ENCODE peak calls at places on chromosome 17, in ten cellular contexts. P is tibial artery, G is cardiac muscle cell, M is SK-N-SH, Z is adipocyte, D is A549, B is GM23248, E is pancreas, R is Peyer's patch, S is neural progenitor cell. V is an unnamed sample.

GRCh38 chr17:32769846-32770245 is 107.1 kb downstream of the MYO1D start:
- DNase-seq in Z (no peak), E (no peak), R (no peak), M (no peak), B (no peak), G (peak), S (peak), D (peak), P (no peak), V (peak)

GRCh38 chr17:50308666-50309065 is 34.4 kb downstream of the TMEM92 start:
- DNase-seq in P (no peak), Z (no peak), R (no peak), S (no peak), D (no peak), M (no peak), G (no peak), E (no peak), B (peak), V (peak)

GRCh38 chr17:43033947-43034622 is 9.1 kb downstream of the RND2 start:
- DNase-seq in E (no peak), P (no peak), Z (no peak), D (no peak), G (peak), R (no peak), B (no peak), M (peak), S (peak), V (no peak)

GRCh38 chr17:67443931-67444597 is 67.0 kb downstream of the PITPNC1 start:
- DNase-seq in D (no peak), S (no peak), M (peak), Z (no peak), E (no peak), P (no peak), R (no peak), G (no peak), B (peak), V (peak)

GRCh38 chr17:50950002-50950877 is 84.1 kb upstream of the TOB1 start:
- DNase-seq in M (peak), S (peak), D (peak), Z (peak), P (peak), G (peak), E (peak), R (peak), B (peak), V (peak)

GRCh38 chr17:80474231-80474932 is 2.0 kb downstream of the NPTX1 start:
- DNase-seq in E (no peak), M (peak), Z (peak), B (peak), P (no peak), R (no peak), D (peak), G (no peak), S (peak), V (peak)

GRCh38 chr17:79182176-79183160 is 107.8 kb downstream of the ENGASE start:
- DNase-seq in D (no peak), G (no peak), B (no peak), E (no peak), Z (no peak), S (peak), R (no peak), M (no peak), P (no peak), V (no peak)

GRCh38 chr17:67606896-67607604 is 110.7 kb upstream of the NOL11 start:
- DNase-seq in S (no peak), E (peak), Z (no peak), B (no peak), D (no peak), R (peak), M (peak), P (no peak), G (no peak), V (peak)

GRCh38 chr17:81295678-81296381 is 723 bp upstream of the SLC38A10 start:
- DNase-seq in S (peak), G (no peak), Z (peak), E (peak), R (peak), B (peak), M (peak), D (peak), P (no peak), V (peak)

GRCh38 chr17:62032480-62032879 is 32.6 kb downstream of the MED13 start:
- DNase-seq in S (no peak), D (no peak), B (no peak), E (no peak), M (no peak), Z (no peak), P (no peak), G (no peak), R (no peak), V (no peak)

GRCh38 chr17:28925912-28926365 is 23.1 kb upstream of the DHRS13 start:
- DNase-seq in R (peak), P (no peak), B (peak), M (no peak), S (no peak), E (no peak), Z (peak), D (no peak), G (no peak), V (peak)
- H3K4me3 ChIP-seq in R (no peak), P (no peak), B (peak), M (no peak), S (no peak), E (no peak), Z (peak), D (no peak), G (no peak), V (no peak)

GRCh38 chr17:9086577-9086976 is 65.3 kb downstream of the NTN1 start:
- DNase-seq in G (no peak), Z (no peak), D (no peak), M (no peak), B (no peak), R (no peak), E (no peak), P (no peak), S (no peak), V (no peak)

GRCh38 chr17:9080296-9080914 is 59.1 kb downstream of the NTN1 start:
- DNase-seq in Z (no peak), S (no peak), D (no peak), B (no peak), G (no peak), M (no peak), R (peak), P (peak), E (no peak), V (no peak)

GRCh38 chr17:9079461-9080103 is 58.3 kb downstream of the NTN1 start:
- DNase-seq in B (no peak), G (no peak), M (no peak), S (no peak), Z (no peak), P (peak), D (no peak), R (no peak), E (no peak), V (no peak)

GRCh38 chr17:9080983-9081382 is 59.7 kb downstream of the NTN1 start:
- DNase-seq in Z (no peak), R (no peak), E (no peak), M (no peak), B (no peak), S (no peak), D (no peak), G (no peak), P (no peak), V (no peak)
- H3K4me3 ChIP-seq in Z (no peak), R (no peak), E (no peak), M (no peak), B (no peak), S (no peak), D (no peak), G (no peak), P (no peak), V (no peak)

GRCh38 chr17:13728751-13729150 is 127.0 kb upstream of the HS3ST3A1 start:
- DNase-seq in R (no peak), M (no peak), E (no peak), S (no peak), B (peak), P (no peak), D (no peak), Z (no peak), G (no peak), V (no peak)
- H3K4me3 ChIP-seq in R (no peak), M (no peak), E (no peak), S (no peak), B (peak), P (no peak), D (no peak), Z (no peak), G (no peak), V (no peak)

DNA sequence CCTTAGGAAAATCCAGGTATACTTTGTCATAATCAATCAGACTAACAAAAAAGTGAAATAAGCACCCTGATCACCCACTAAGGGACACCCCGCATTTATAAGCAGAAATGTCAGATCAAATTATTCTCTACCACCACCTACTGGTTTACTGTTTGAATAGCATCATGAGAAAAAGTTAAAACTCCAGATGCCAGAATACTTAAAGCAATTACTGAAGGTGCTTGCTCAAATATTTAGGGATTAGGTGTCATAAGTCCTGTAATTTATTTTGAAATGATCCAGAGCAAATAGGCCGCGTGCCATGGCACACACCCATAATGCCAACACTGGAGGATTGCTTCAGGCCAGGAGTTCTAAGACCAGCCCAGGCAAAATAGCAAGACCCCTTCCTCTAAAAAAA is 2.3 kb downstream of the TOP2A start:
- DNase-seq in G (peak), S (peak), E (no peak), Z (peak), D (peak), P (no peak), M (peak), B (peak), R (no peak), V (peak)
- H3K4me3 ChIP-seq in G (peak), S (peak), E (no peak), Z (peak), D (peak), P (no peak), M (peak), B (peak), R (no peak), V (no peak)

GRCh38 chr17:39627170-39627716 is 491 bp downstream of the PPP1R1B start:
- DNase-seq in P (no peak), R (no peak), D (no peak), M (peak), S (peak), B (no peak), E (no peak), Z (peak), G (no peak), V (no peak)
- H3K4me3 ChIP-seq in P (no peak), R (peak), D (peak), M (peak), S (peak), B (peak), E (peak), Z (peak), G (peak), V (no peak)

DNA sequence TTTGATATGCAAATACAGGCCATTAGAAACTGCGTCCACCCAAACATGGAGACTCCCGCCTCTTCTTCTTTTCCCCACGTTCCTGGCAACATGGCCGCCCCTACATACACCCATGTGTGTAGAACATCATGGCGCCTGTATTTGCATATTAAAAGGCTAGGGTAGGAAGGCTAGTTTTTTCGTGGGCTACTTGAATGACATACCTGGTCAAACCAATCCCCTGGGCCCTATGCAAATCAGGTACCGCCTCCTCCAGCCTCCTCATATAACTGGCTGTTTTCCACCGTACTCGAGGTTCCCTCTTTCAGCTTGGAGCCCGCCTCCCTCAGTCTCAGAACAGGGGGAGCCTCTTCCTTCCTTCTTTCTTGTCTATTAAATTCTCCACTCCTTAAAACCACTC is 840 bp upstream of the CD300LB start:
- DNase-seq in P (peak), B (no peak), G (no peak), E (peak), Z (no peak), D (no peak), M (no peak), S (no peak), R (peak), V (no peak)
- H3K4me3 ChIP-seq in P (no peak), B (no peak), G (no peak), E (no peak), Z (no peak), D (no peak), M (no peak), S (no peak), R (no peak), V (no peak)

GRCh38 chr17:65559802-65560627 is 1.4 kb downstream of the AXIN2 start:
- DNase-seq in E (peak), P (no peak), M (peak), D (no peak), G (peak), B (peak), Z (peak), S (peak), R (no peak), V (peak)

GRCh38 chr17:65558683-65559311 is 2.7 kb downstream of the AXIN2 start:
- DNase-seq in M (peak), P (no peak), Z (peak), S (peak), D (no peak), B (no peak), G (peak), E (no peak), R (no peak), V (no peak)

GRCh38 chr17:65560628-65561371 is 648 bp downstream of the AXIN2 start:
- DNase-seq in D (peak), R (peak), S (peak), E (peak), B (peak), Z (peak), M (peak), P (peak), G (peak), V (peak)

GRCh38 chr17:65558311-65558682 is 3.2 kb downstream of the AXIN2 start:
- DNase-seq in M (no peak), B (no peak), E (no peak), P (no peak), Z (no peak), R (no peak), G (no peak), D (no peak), S (no peak), V (no peak)

GRCh38 chr17:65559483-65559801 is 2.0 kb downstream of the AXIN2 start:
- DNase-seq in P (no peak), M (no peak), G (no peak), R (no peak), B (peak), E (no peak), D (no peak), Z (peak), S (peak), V (no peak)
- H3K4me3 ChIP-seq in P (peak), M (peak), G (peak), R (peak), B (peak), E (peak), D (peak), Z (peak), S (peak), V (peak)

GRCh38 chr17:27354051-27354490 is 60.2 kb downstream of the WSB1 start:
- DNase-seq in Z (no peak), S (no peak), D (no peak), B (no peak), P (no peak), R (no peak), G (no peak), E (no peak), M (no peak), V (no peak)
- H3K4me3 ChIP-seq in Z (peak), S (peak), D (peak), B (peak), P (peak), R (peak), G (peak), E (peak), M (peak), V (peak)

GRCh38 chr17:9401434-9401833 is 174.2 kb downstream of the STX8 start:
- DNase-seq in S (no peak), E (no peak), G (peak), Z (peak), D (peak), B (peak), R (no peak), M (no peak), P (no peak), V (peak)

GRCh38 chr17:9402590-9403199 is 172.9 kb downstream of the STX8 start:
- DNase-seq in E (no peak), R (peak), Z (peak), P (no peak), M (peak), G (peak), D (peak), B (peak), S (peak), V (peak)

GRCh38 chr17:9408381-9408780 is 167.2 kb downstream of the STX8 start:
- DNase-seq in S (no peak), D (no peak), Z (no peak), B (peak), E (no peak), G (no peak), R (no peak), P (no peak), M (no peak), V (no peak)

GRCh38 chr17:9406046-9406631 is 169.5 kb downstream of the STX8 start:
- DNase-seq in D (no peak), S (no peak), M (no peak), B (peak), R (no peak), Z (no peak), P (no peak), E (no peak), G (no peak), V (no peak)

GRCh38 chr17:9403207-9403606 is 172.4 kb downstream of the STX8 start:
- DNase-seq in R (no peak), D (no peak), E (no peak), B (no peak), M (no peak), G (no peak), P (no peak), Z (no peak), S (no peak), V (no peak)
- H3K4me3 ChIP-seq in R (no peak), D (no peak), E (no peak), B (no peak), M (no peak), G (no peak), P (no peak), Z (no peak), S (no peak), V (no peak)

GRCh38 chr17:1713160-1713877 is 3.1 kb upstream of the TLCD2 start:
- DNase-seq in G (no peak), R (no peak), E (no peak), B (peak), S (no peak), P (no peak), Z (peak), D (no peak), M (no peak), V (no peak)
- H3K4me3 ChIP-seq in G (no peak), R (peak), E (no peak), B (peak), S (peak), P (peak), Z (peak), D (peak), M (peak), V (peak)

V was measured in fibroblast of pulmonary artery.